ENCODE peak calls at places on chromosomes 4 and X, in seven cellular contexts. A, N, X, E, C, H and Y are unnamed samples.
A peak's percentile ranks its signal among the peaks of the same experiment; 100 is the strongest.

GRCh38 chrX:17412692-17413091 is 37.7 kb downstream of the NHS start:
- DNase-seq in H (no peak), A (peak; percentile 41), N (no peak), X (no peak), E (no peak), C (no peak), Y (no peak)

GRCh38 chr4:4317496-4318232 is 27.6 kb downstream of the ZBTB49 start:
- DNase-seq in C (no peak), A (no peak), E (no peak), N (no peak), H (no peak), X (no peak), Y (no peak)

GRCh38 chrX:55210931-55211677 is 9.0 kb upstream of the PAGE5 start:
- DNase-seq in X (no peak), E (no peak), N (no peak), H (no peak), A (no peak), C (no peak), Y (no peak)

GRCh38 chr4:110970642-110971041 is 347.8 kb upstream of the PITX2 start:
- DNase-seq in E (no peak), A (peak; percentile 23), N (peak; percentile 6), C (no peak), X (no peak), H (peak; percentile 79), Y (peak; percentile 68)

GRCh38 chr4:10107111-10108091 is 9.2 kb downstream of the WDR1 start:
- DNase-seq in E (no peak), C (no peak), X (no peak), A (no peak), H (no peak), N (no peak), Y (no peak)

GRCh38 chr4:21765810-21766407 is 182.7 kb downstream of the KCNIP4 start:
- DNase-seq in H (peak; percentile 50), E (no peak), A (peak; percentile 69), C (peak; percentile 23), X (peak; percentile 44), N (peak; percentile 25), Y (peak; percentile 19)

GRCh38 chrX:11113731-11114130 is 2.6 kb downstream of the HCCS start:
- DNase-seq in N (no peak), X (no peak), A (peak; percentile 3), H (peak; percentile 40), E (no peak), C (no peak), Y (no peak)

GRCh38 chr4:87430038-87430437 is 7.7 kb downstream of the NUDT9 start:
- DNase-seq in A (no peak), N (no peak), C (no peak), H (no peak), E (no peak), X (no peak), Y (no peak)

GRCh38 chr4:39730067-39730466 is 32.1 kb downstream of the UBE2K start:
- DNase-seq in X (no peak), E (no peak), C (no peak), H (no peak), A (no peak), N (no peak), Y (no peak)

GRCh38 chr4:113556382-113557134 is 205.0 kb downstream of the CAMK2D start:
- DNase-seq in E (no peak), N (no peak), H (no peak), C (no peak), X (peak; percentile 59), A (no peak), Y (no peak)

GRCh38 chrX:105267167-105267566 is 46.7 kb upstream of the TEX13A start:
- DNase-seq in A (no peak), X (no peak), N (no peak), H (no peak), C (no peak), E (no peak), Y (no peak)

GRCh38 chr4:65508169-65508568 is 162.1 kb downstream of the EPHA5 start:
- DNase-seq in A (peak; percentile 81), H (no peak), X (no peak), N (no peak), C (no peak), E (no peak), Y (no peak)

GRCh38 chr4:37788782-37789181 is 37.7 kb upstream of the PGM2 start:
- DNase-seq in H (no peak), C (no peak), X (no peak), N (no peak), E (no peak), A (no peak), Y (no peak)

GRCh38 chr4:169042608-169043007 is 32.6 kb upstream of the CBR4 start:
- DNase-seq in H (no peak), X (no peak), A (no peak), E (no peak), N (no peak), C (no peak), Y (no peak)

GRCh38 chr4:48267574-48267973 is 2.1 kb downstream of the TEC start:
- DNase-seq in N (no peak), X (no peak), C (no peak), E (no peak), H (no peak), A (no peak), Y (no peak)

GRCh38 chr4:108601517-108601916 is 18.9 kb upstream of the RPL34 start:
- DNase-seq in N (no peak), E (no peak), C (no peak), H (no peak), X (no peak), A (no peak), Y (no peak)

GRCh38 chr4:117001077-117001476 is 84.3 kb downstream of the TRAM1L1 start:
- DNase-seq in H (no peak), X (peak; percentile 13), N (no peak), A (no peak), E (no peak), C (no peak), Y (no peak)

GRCh38 chrX:151977009-151977408 is 2.5 kb upstream of the GABRE start:
- DNase-seq in C (no peak), H (peak; percentile 4), X (no peak), E (no peak), A (no peak), N (no peak), Y (no peak)

GRCh38 chr4:140158234-140159030 is 4.4 kb upstream of the MAML3 start:
- DNase-seq in E (no peak), C (no peak), H (no peak), A (peak; percentile 33), N (no peak), X (no peak), Y (peak; percentile 62)

GRCh38 chr4:39495446-39496208 is 31.6 kb downstream of the UGDH start:
- DNase-seq in H (no peak), C (no peak), E (no peak), X (no peak), A (peak; percentile 24), N (no peak), Y (no peak)

GRCh38 chr4:52824603-52825310 is 37.4 kb upstream of the RASL11B start:
- DNase-seq in H (peak; percentile 80), C (no peak), E (no peak), X (no peak), A (peak; percentile 50), N (no peak), Y (no peak)

GRCh38 chr4:181674315-181674714 is 568.9 kb upstream of the TENM3 start:
- DNase-seq in H (no peak), E (no peak), N (no peak), A (peak; percentile 66), X (no peak), C (no peak), Y (no peak)

GRCh38 chrX:154373340-154374306 is 811 bp downstream of the FLNA start:
- DNase-seq in C (peak; percentile 49), H (peak; percentile 96), X (peak; percentile 55), N (peak; percentile 37), A (peak; percentile 84), E (no peak), Y (peak; percentile 73)

GRCh38 chr4:173237152-173237551 is 68.5 kb downstream of the GALNT7 start:
- DNase-seq in E (no peak), X (no peak), N (no peak), H (no peak), A (no peak), C (no peak), Y (no peak)

GRCh38 chr4:102503831-102504786 is 3.0 kb downstream of the NFKB1 start:
- DNase-seq in C (peak; percentile 59), H (no peak), X (no peak), E (no peak), A (no peak), N (no peak), Y (no peak)

GRCh38 chr4:139403457-139403856 is 50.5 kb upstream of the RAB33B start:
- DNase-seq in H (no peak), X (no peak), A (peak; percentile 11), N (no peak), C (no peak), E (no peak), Y (no peak)

GRCh38 chrX:15277594-15277993 is 7.7 kb upstream of the ASB9 start:
- DNase-seq in X (no peak), H (no peak), A (no peak), C (no peak), E (no peak), N (no peak), Y (no peak)

GRCh38 chr4:113248320-113248719 is 198.9 kb downstream of the ANK2 start:
- DNase-seq in X (no peak), A (no peak), E (no peak), H (peak; percentile 75), N (no peak), C (no peak), Y (no peak)

GRCh38 chrX:144006811-144007210 is 122.9 kb downstream of the UBE2NL start:
- DNase-seq in C (no peak), A (peak; percentile 51), H (no peak), N (no peak), X (no peak), E (no peak), Y (no peak)

GRCh38 chr4:24928708-24929107 is 15.9 kb upstream of the CCDC149 start:
- DNase-seq in E (no peak), H (no peak), N (no peak), A (no peak), C (no peak), X (no peak), Y (no peak)

GRCh38 chr4:142211444-142211843 is 575.1 kb downstream of the IL15 start:
- DNase-seq in N (no peak), H (no peak), C (no peak), X (no peak), E (no peak), A (no peak), Y (no peak)